ENCODE peak calls at places on chromosomes 11 and 22, in five cellular contexts. O, K, E, F and N are unnamed samples.

GRCh38 chr22:20096574-20097420 is 16.8 kb downstream of the DGCR8 start:
- DNase-seq in O (no peak), K (no peak), E (no peak), F (no peak), N (no peak)

GRCh38 chr22:30320021-30320556 is 6.7 kb downstream of the TBC1D10A start:
- DNase-seq in O (no peak), K (no peak), E (no peak), F (no peak), N (no peak)

GRCh38 chr11:116335078-116335477 is 437.7 kb downstream of the BUD13 start:
- DNase-seq in O (no peak), K (no peak), E (no peak), F (no peak), N (no peak)

GRCh38 chr22:37616205-37617083 is 7.8 kb downstream of the GGA1 start:
- DNase-seq in O (no peak), K (no peak), E (no peak), F (no peak), N (no peak)

GRCh38 chr11:16607675-16608644 is 130.5 kb upstream of the C11orf58 start:
- DNase-seq in O (no peak), K (no peak), E (peak), F (peak), N (no peak)

GRCh38 chr11:58433638-58434203 is 5.8 kb upstream of the OR5B2 start:
- DNase-seq in O (no peak), K (no peak), E (no peak), F (no peak), N (no peak)

GRCh38 chr22:32531955-32532818 is 57.6 kb downstream of the FBXO7 start:
- DNase-seq in O (no peak), K (peak), E (peak), F (peak), N (peak)

GRCh38 chr22:28025866-28026575 is 107.0 kb upstream of the PITPNB start:
- DNase-seq in O (no peak), K (no peak), E (peak), F (no peak), N (no peak)

GRCh38 chr11:44506375-44507016 is 59.0 kb upstream of the CD82 start:
- DNase-seq in O (peak), K (no peak), E (no peak), F (no peak), N (no peak)

GRCh38 chr11:69843529-69843921 is 24.3 kb upstream of the FGF3 start:
- DNase-seq in O (no peak), K (no peak), E (no peak), F (no peak), N (no peak)

GRCh38 chr11:130525307-130525706 is 76.9 kb downstream of the ADAMTS15 start:
- DNase-seq in O (no peak), K (no peak), E (no peak), F (no peak), N (no peak)

GRCh38 chr11:120518356-120518755 is 6.8 kb downstream of the GRIK4 start:
- DNase-seq in O (no peak), K (no peak), E (no peak), F (no peak), N (no peak)

GRCh38 chr11:9662273-9662672 is 1.6 kb upstream of the SWAP70 start:
- DNase-seq in O (no peak), K (no peak), E (no peak), F (peak), N (no peak)

GRCh38 chr11:86459682-86460460 is 85.2 kb downstream of the CCDC81 start:
- DNase-seq in O (peak), K (no peak), E (no peak), F (peak), N (peak)

GRCh38 chr11:65502852-65503603 is 4.2 kb downstream of the MALAT1 start:
- DNase-seq in O (no peak), K (no peak), E (no peak), F (peak), N (peak)

GRCh38 chr11:65503923-65504670 is 5.3 kb downstream of the MALAT1 start:
- DNase-seq in O (no peak), K (no peak), E (no peak), F (no peak), N (peak)

GRCh38 chr11:746289-747175 is 732 bp upstream of the TALDO1 start:
- DNase-seq in O (no peak), K (no peak), E (no peak), F (peak), N (no peak)

GRCh38 chr11:112273066-112273465 is 12.4 kb upstream of the PLET1 start:
- DNase-seq in O (no peak), K (no peak), E (no peak), F (no peak), N (no peak)

GRCh38 chr11:69321877-69322350 is 28.0 kb downstream of the MYEOV start:
- DNase-seq in O (no peak), K (peak), E (no peak), F (peak), N (peak)

GRCh38 chr22:46963672-46964545 is 201.5 kb downstream of the TBC1D22A start:
- DNase-seq in O (no peak), K (no peak), E (no peak), F (no peak), N (peak)

GRCh38 chr11:8604078-8604723 is 10.2 kb upstream of the STK33 start:
- DNase-seq in O (peak), K (peak), E (no peak), F (peak), N (peak)

GRCh38 chr11:85805387-85805786 is 5.6 kb downstream of the SYTL2 start:
- DNase-seq in O (no peak), K (no peak), E (no peak), F (peak), N (peak)

GRCh38 chr22:18088825-18089568 is 11.2 kb downstream of the PEX26 start:
- DNase-seq in O (no peak), K (no peak), E (no peak), F (no peak), N (no peak)

GRCh38 chr22:17910561-17911311 is 113.6 kb downstream of the MICAL3 start:
- DNase-seq in O (peak), K (peak), E (peak), F (peak), N (peak)

GRCh38 chr11:128085276-128085675 is 502.1 kb downstream of the ETS1 start:
- DNase-seq in O (no peak), K (no peak), E (no peak), F (no peak), N (no peak)

GRCh38 chr11:32891657-32892354 is 805 bp upstream of the QSER1 start:
- DNase-seq in O (no peak), K (no peak), E (no peak), F (no peak), N (no peak)

GRCh38 chr22:39360674-39361413 is 11.1 kb downstream of the SYNGR1 start:
- DNase-seq in O (no peak), K (no peak), E (peak), F (peak), N (no peak)

GRCh38 chr11:61120865-61121831 is 18.9 kb downstream of the CD5 start:
- DNase-seq in O (no peak), K (no peak), E (no peak), F (peak), N (peak)